ENCODE peak calls at places on chromosomes 2 and 18, in ten cellular contexts. P is COR-L47; Y is RPMI8226; E is AG08395; R is choroid plexus epithelial cell; V is heart left ventricle; O is activated gamma-delta T cell; U is left ventricle myocardium superior; Q is fibroblast of pulmonary artery; G is activated CD4-positive, alpha-beta T cell treated with anti-CD3 and anti-CD28 coated beads, Interleukin-2, amount 50 U/mL, for 24 hours. Z is an unnamed sample.
A peak's percentile ranks its signal among the peaks of the same experiment; 100 is the strongest.

GRCh38 chr2:235330775-235331438 is 162.9 kb upstream of the AGAP1 start:
- DNase-seq in Y (no peak), P (no peak), O (no peak), U (no peak), V (no peak), R (peak; percentile 82), Q (peak; percentile 57), G (no peak), E (peak; percentile 65), Z (peak; percentile 27)

GRCh38 chr2:233267516-233268245 is 16.2 kb downstream of the ATG16L1 start:
- DNase-seq in P (no peak), Q (no peak), Y (no peak), G (peak; percentile 66), E (no peak), U (no peak), R (no peak), O (no peak), V (no peak), Z (no peak)

GRCh38 chr2:23824777-23825212 is 102.1 kb downstream of the ATAD2B start:
- DNase-seq in U (no peak), O (no peak), R (peak; percentile 78), V (no peak), P (peak; percentile 28), Y (peak; percentile 65), E (peak; percentile 66), Q (peak; percentile 76), G (peak; percentile 28), Z (peak; percentile 35)

GRCh38 chr2:67616749-67617148 is 219.6 kb downstream of the ETAA1 start:
- DNase-seq in Q (peak; percentile 95), O (no peak), U (peak; percentile 30), P (no peak), E (peak; percentile 15), R (peak; percentile 87), V (peak; percentile 37), G (no peak), Y (no peak), Z (no peak)

GRCh38 chr2:7835693-7836680 is 845.9 kb upstream of the ID2 start:
- DNase-seq in V (no peak), P (no peak), R (no peak), Q (no peak), U (no peak), O (no peak), E (no peak), Y (peak; percentile 33), G (no peak), Z (no peak)

GRCh38 chr18:1014951-1015627 is 110.4 kb downstream of the ADCYAP1 start:
- DNase-seq in G (no peak), U (no peak), P (no peak), Q (peak; percentile 67), O (no peak), E (no peak), R (peak; percentile 56), V (no peak), Y (no peak), Z (no peak)

GRCh38 chr2:134408386-134408785 is 154.5 kb downstream of the MGAT5 start:
- DNase-seq in G (no peak), U (no peak), R (no peak), E (peak; percentile 31), Y (no peak), Q (no peak), V (no peak), P (no peak), O (no peak), Z (no peak)

GRCh38 chr18:7814754-7815315 is 247.7 kb downstream of the PTPRM start:
- DNase-seq in U (no peak), G (no peak), E (no peak), V (no peak), Y (no peak), R (no peak), O (no peak), Q (peak; percentile 18), P (no peak), Z (no peak)

GRCh38 chr2:170843656-170844055 is 27.0 kb downstream of the GAD1 start:
- DNase-seq in V (no peak), Y (no peak), Q (peak; percentile 31), U (no peak), P (no peak), O (no peak), R (peak; percentile 28), G (no peak), E (peak; percentile 62), Z (peak; percentile 35)

GRCh38 chr2:28545590-28546195 is 49.8 kb downstream of the PLB1 start:
- DNase-seq in Q (no peak), E (no peak), U (no peak), O (no peak), R (no peak), V (no peak), P (no peak), G (no peak), Y (no peak), Z (no peak)

GRCh38 chr2:190121971-190122370 is 59.4 kb upstream of the MSTN start:
- DNase-seq in P (no peak), Q (peak; percentile 40), Y (peak; percentile 19), O (no peak), V (no peak), E (no peak), U (no peak), G (no peak), R (peak; percentile 70), Z (no peak)

GRCh38 chr2:246489-247145 is 17.2 kb downstream of the SH3YL1 start:
- DNase-seq in O (no peak), E (peak; percentile 53), G (peak; percentile 29), Y (peak; percentile 68), P (peak; percentile 55), U (no peak), Q (peak; percentile 86), V (no peak), R (peak; percentile 83), Z (peak; percentile 47)

GRCh38 chr2:10497797-10498251 is 49.7 kb upstream of the ODC1 start:
- DNase-seq in Q (peak; percentile 62), R (peak; percentile 45), Y (peak; percentile 68), P (peak; percentile 22), O (peak; percentile 46), V (peak; percentile 61), U (peak; percentile 55), G (peak; percentile 27), E (peak; percentile 94), Z (peak; percentile 61)

GRCh38 chr2:229922449-229923386 is at the start of gene FBXO36:
- DNase-seq in E (peak; percentile 51), P (peak; percentile 70), Q (peak; percentile 54), R (peak; percentile 52), V (peak; percentile 91), Y (peak; percentile 87), O (peak; percentile 61), U (peak; percentile 91), G (peak; percentile 84), Z (peak; percentile 27)

GRCh38 chr2:29325544-29325943 is 210.3 kb downstream of the CLIP4 start:
- DNase-seq in R (no peak), V (no peak), O (no peak), Q (no peak), U (no peak), Y (no peak), E (no peak), P (no peak), G (no peak), Z (no peak)

GRCh38 chr18:2602844-2603243 is 31.5 kb downstream of the NDC80 start:
- DNase-seq in G (no peak), V (no peak), P (no peak), Y (no peak), U (no peak), E (no peak), Q (no peak), R (no peak), O (no peak), Z (no peak)

GRCh38 chr2:182616471-182617393 is 99.3 kb upstream of the DNAJC10 start:
- DNase-seq in Y (no peak), P (no peak), R (peak; percentile 60), E (peak; percentile 34), Q (peak; percentile 63), U (no peak), V (no peak), O (no peak), G (no peak), Z (peak; percentile 94)

GRCh38 chr18:73617981-73618380 is 529.7 kb downstream of the FBXO15 start:
- DNase-seq in R (no peak), U (no peak), G (no peak), E (no peak), V (no peak), O (no peak), Y (no peak), P (no peak), Q (no peak), Z (no peak)

GRCh38 chr18:11570770-11571169 is 38.6 kb upstream of the SLC35G4 start:
- DNase-seq in E (peak; percentile 37), R (peak; percentile 56), P (no peak), V (no peak), U (no peak), O (no peak), Q (peak; percentile 11), Y (peak; percentile 35), G (no peak), Z (peak; percentile 9)

GRCh38 chr2:121297217-121297830 is 12.3 kb upstream of the TFCP2L1 start:
- DNase-seq in Q (peak; percentile 30), Y (peak; percentile 69), G (no peak), O (no peak), V (no peak), P (peak; percentile 44), R (peak; percentile 69), E (peak; percentile 61), U (no peak), Z (no peak)

GRCh38 chr2:148263890-148264289 is 243.0 kb downstream of the MBD5 start:
- DNase-seq in R (no peak), Q (no peak), P (no peak), E (no peak), O (no peak), U (no peak), Y (no peak), V (no peak), G (no peak), Z (no peak)

GRCh38 chr2:44291281-44292248 is 16.3 kb downstream of the SLC3A1 start:
- DNase-seq in P (peak; percentile 35), U (no peak), Q (peak; percentile 62), R (peak; percentile 78), E (peak; percentile 63), O (no peak), Y (peak; percentile 16), V (no peak), G (no peak), Z (peak; percentile 44)

GRCh38 chr2:119352357-119352756 is 14.3 kb downstream of the C2orf76 start:
- DNase-seq in R (peak; percentile 10), Y (peak; percentile 86), U (no peak), Q (no peak), E (no peak), G (no peak), O (no peak), P (no peak), V (no peak), Z (no peak)

GRCh38 chr2:237904806-237905599 is 45.6 kb downstream of the RAMP1 start:
- DNase-seq in P (no peak), U (peak; percentile 79), R (peak; percentile 27), G (no peak), Q (peak; percentile 87), E (peak; percentile 59), O (no peak), V (peak; percentile 86), Y (peak; percentile 12), Z (peak; percentile 8)

GRCh38 chr2:233482616-233483015 is 84.0 kb downstream of the USP40 start:
- DNase-seq in E (no peak), P (no peak), O (no peak), Q (no peak), Y (no peak), G (no peak), V (no peak), U (no peak), R (no peak), Z (no peak)

GRCh38 chr2:17163628-17164027 is 354.6 kb downstream of the RAD51AP2 start:
- DNase-seq in P (no peak), V (no peak), U (no peak), R (no peak), Y (no peak), E (no peak), Q (no peak), G (no peak), O (no peak), Z (no peak)

GRCh38 chr18:40868110-40868858 is 1086.8 kb upstream of the PIK3C3 start:
- DNase-seq in V (no peak), G (no peak), Y (no peak), O (no peak), P (no peak), E (peak; percentile 57), U (no peak), Q (peak; percentile 98), R (peak; percentile 88), Z (peak; percentile 81)

GRCh38 chr2:71933467-71934319 is 214.0 kb downstream of the CYP26B1 start:
- DNase-seq in V (no peak), R (peak; percentile 63), Y (no peak), U (no peak), E (peak; percentile 79), G (no peak), P (no peak), O (no peak), Q (no peak), Z (peak; percentile 69)

Z was measured in GM04504.